ENCODE peak calls at places on chromosome 1, in seven cellular contexts. G is GM13977; X is thoracic aorta; U is progenitor cell of endocrine pancreas; D is spleen; W is activated CD8-positive, alpha-beta T cell treated with anti-CD3 and anti-CD28 coated beads for 36 hours; L is PC-9. M is an unnamed sample.

GRCh38 chr1:234969630-234970370 is 158.8 kb downstream of the TOMM20 start:
- DNase-seq in G (no peak), X (no peak), L (no peak), U (peak), D (no peak), W (no peak), M (no peak)

GRCh38 chr1:16418823-16419425 is 18.3 kb downstream of the SPATA21 start:
- DNase-seq in L (no peak), D (no peak), W (peak), X (no peak), U (no peak), G (no peak), M (no peak)

GRCh38 chr1:147502760-147503159 is 38.5 kb upstream of the BCL9 start:
- DNase-seq in X (no peak), L (no peak), G (no peak), W (no peak), D (no peak), U (no peak), M (no peak)

GRCh38 chr1:95117207-95118018 is at the start of gene TLCD4:
- DNase-seq in W (peak), G (peak), X (no peak), L (peak), U (peak), D (peak), M (peak)

GRCh38 chr1:108050134-108050533 is 85.2 kb upstream of the VAV3 start:
- DNase-seq in X (no peak), W (no peak), U (no peak), D (peak), G (no peak), L (no peak), M (no peak)

GRCh38 chr1:30445449-30445848 is 277.9 kb downstream of the MATN1 start:
- DNase-seq in D (peak), U (no peak), G (no peak), W (no peak), L (no peak), X (no peak), M (no peak)

GRCh38 chr1:106254748-106255147 is 801.7 kb upstream of the PRMT6 start:
- DNase-seq in X (no peak), G (no peak), L (no peak), D (no peak), W (no peak), U (no peak), M (no peak)

GRCh38 chr1:53083636-53084588 is 21.9 kb downstream of the PODN start:
- DNase-seq in D (no peak), U (no peak), W (no peak), X (no peak), G (no peak), L (no peak), M (no peak)

GRCh38 chr1:156276966-156277381 is 5.7 kb downstream of the SMG5 start:
- DNase-seq in X (no peak), U (no peak), W (no peak), G (no peak), L (no peak), D (no peak), M (no peak)

GRCh38 chr1:246497331-246497915 is 9.7 kb downstream of the SMYD3 start:
- DNase-seq in G (peak), L (no peak), D (no peak), X (no peak), U (no peak), W (peak), M (no peak)

GRCh38 chr1:168112673-168113305 is 23.9 kb downstream of the GPR161 start:
- DNase-seq in W (peak), G (peak), U (no peak), X (no peak), L (peak), D (no peak), M (no peak)

DNA sequence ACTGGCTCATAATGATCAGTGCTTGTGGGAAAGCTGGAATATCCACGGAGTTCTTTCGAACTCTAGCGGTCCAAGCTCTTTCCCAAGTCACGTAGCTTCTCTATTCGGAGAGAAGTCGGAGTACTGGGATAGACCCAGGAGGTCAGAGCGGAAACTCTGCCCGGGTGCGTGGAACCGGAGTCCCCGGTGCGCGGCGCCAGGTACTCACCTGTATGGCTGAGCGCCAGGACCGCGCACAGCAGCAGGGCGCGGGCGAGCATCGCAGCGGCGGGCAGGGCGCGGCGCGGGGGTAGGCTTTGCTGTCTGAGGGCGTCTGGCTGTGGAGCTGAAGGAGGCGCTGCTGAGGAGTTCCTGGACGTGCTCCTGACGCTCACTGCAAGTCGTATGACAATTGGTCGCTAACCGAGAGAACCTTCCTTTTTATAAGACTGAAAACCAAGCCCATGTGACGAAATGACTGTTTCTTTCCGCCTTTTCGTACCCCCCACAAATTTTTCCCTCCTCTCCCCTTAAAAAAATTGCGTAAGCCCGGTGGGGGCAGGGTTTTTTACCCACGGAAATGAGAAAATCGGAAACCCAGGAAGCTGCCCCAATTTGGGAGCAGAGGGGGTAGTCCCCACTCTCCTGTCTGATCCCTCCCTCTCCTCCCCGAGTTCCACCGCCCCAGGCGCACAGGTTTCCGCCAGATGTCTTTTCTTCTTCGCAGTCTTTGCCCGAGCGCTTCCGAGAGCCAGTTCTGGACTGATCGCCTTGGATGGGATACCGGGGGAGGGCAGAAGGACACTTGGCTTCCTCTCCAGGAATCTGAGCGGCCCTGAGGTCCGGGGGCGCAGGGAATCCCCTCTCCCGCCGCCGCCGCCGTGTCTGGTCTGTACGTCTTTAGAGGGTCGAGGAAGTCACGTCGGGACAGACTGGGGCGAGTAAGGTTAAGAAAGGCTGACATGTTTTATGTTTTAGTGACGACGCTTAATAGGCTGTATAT is at the start of gene PTGS2:
- DNase-seq in U (peak), X (peak), L (peak), W (peak), G (peak), D (peak), M (peak)
- TF ChIP-seq CTCF in U (peak), X (no peak), L (no peak), W (no peak), G (peak), D (no peak), M (peak)

DNA sequence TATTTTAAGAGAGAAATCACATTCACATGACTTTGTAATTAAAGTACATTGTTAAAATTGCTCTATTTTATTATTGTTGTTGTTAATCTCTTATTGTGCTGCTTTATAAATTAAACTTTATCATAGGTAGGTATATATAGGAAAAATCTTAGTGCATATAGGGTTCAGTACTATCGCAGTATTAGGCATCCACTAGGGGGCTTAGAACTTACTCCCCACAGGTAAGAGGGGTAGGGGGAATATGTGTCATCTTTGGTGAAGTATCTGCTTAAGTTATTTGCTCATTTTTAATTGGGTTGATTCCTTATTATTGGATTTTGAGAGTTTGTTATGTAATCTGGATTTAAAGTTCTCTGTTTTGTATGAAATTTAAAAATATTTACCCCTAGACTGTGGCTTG is 385.2 kb downstream of the DUSP10 start:
- DNase-seq in G (no peak), U (no peak), D (no peak), X (no peak), W (no peak), L (no peak), M (no peak)
- TF ChIP-seq CTCF in G (peak), U (peak), D (no peak), X (no peak), W (no peak), L (no peak), M (peak)

DNA sequence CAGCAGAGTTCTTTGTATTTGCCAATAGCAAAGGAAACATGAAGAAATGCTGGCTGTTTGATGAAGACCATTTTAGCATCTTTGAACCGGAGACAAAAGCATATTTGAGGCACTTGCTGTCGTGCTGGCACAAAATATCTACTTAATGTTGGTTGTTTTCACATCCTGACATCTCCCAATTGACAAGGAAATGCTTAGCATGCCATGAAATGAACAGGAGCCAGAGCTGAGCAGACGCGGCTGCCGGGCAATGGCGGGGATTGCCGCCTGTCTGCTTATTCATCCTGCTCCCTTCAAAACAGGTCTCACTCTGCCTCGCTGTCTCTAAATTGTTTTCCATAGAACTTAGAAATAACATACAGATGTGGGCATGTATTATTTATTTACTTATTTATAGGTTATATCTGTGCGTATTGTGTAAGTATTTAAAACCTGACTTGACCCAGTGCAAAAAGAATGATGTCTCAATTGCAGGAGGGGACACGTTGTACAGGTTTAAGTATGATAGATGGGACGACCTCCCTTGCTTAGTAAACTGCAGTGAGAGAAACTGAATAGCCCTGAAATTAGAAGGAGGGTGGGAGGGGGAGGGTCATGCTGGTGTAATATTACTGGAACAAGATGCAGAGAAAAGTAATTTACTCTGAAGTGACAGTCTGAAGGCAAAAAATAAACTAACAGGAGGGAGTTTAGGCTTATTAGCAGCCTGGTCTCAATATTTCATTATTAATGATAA is 590.3 kb upstream of the PLXNA2 start:
- DNase-seq in L (no peak), G (no peak), W (no peak), X (no peak), U (no peak), D (no peak), M (no peak)
- TF ChIP-seq CTCF in L (no peak), G (no peak), W (no peak), X (no peak), U (no peak), D (no peak), M (no peak)

GRCh38 chr1:177122461-177122860 is 42.1 kb downstream of the ASTN1 start:
- DNase-seq in X (no peak), W (no peak), L (no peak), G (no peak), U (no peak), D (no peak), M (no peak)

GRCh38 chr1:177118901-177119300 is 45.6 kb downstream of the ASTN1 start:
- DNase-seq in W (no peak), G (no peak), X (no peak), D (no peak), L (no peak), U (no peak), M (no peak)

GRCh38 chr1:177122869-177123268 is 41.6 kb downstream of the ASTN1 start:
- DNase-seq in U (no peak), G (no peak), D (no peak), W (no peak), L (no peak), X (no peak), M (no peak)

GRCh38 chr1:177124578-177125278 is 39.8 kb downstream of the ASTN1 start:
- DNase-seq in X (no peak), U (no peak), G (no peak), L (no peak), W (no peak), D (no peak), M (no peak)

DNA sequence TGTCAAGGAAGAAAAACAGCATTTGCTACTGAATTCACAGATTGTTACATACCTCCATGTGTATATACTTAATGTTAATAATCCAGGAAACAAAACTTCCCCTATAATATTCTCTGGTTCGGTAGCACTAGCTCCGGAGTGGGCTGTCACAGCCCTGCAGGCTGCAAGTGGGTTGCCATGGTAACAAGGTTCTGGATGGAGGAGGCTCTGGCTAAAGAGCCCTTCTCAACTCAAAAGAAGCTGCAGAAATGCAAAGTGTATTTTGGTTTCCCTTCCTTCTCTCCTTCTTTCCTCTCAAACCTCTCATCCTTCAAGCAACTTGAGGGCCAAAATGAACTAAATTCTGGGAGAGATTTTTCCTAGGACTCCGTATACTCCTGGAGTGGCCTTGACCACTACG is 45.2 kb downstream of the ASTN1 start:
- DNase-seq in X (no peak), G (no peak), W (no peak), D (no peak), L (no peak), U (no peak), M (no peak)
- TF ChIP-seq CTCF in X (no peak), G (no peak), W (no peak), D (no peak), L (no peak), U (no peak), M (no peak)